ENCODE peak calls at places on chromosomes 12 and 14, in eight cellular contexts. One of them, this sample, is unnamed.

GRCh38 chr14:20760950-20761349 is 7.3 kb upstream of the EDDM3B start:
- DNase-seq in hepatocyte: no peak
- DNase-seq in keratinocyte: no peak
- DNase-seq in AG10803: no peak
- DNase-seq in vagina: no peak
- DNase-seq in choroid plexus epithelial cell: no peak
- DNase-seq in HL-60: no peak
- DNase-seq in GM13977: no peak
- DNase-seq in this sample: no peak

GRCh38 chr12:19220205-19220604 is 90.7 kb downstream of the PLEKHA5 start:
- DNase-seq in GM13977: no peak
- DNase-seq in HL-60: no peak
- DNase-seq in choroid plexus epithelial cell: peak
- DNase-seq in vagina: no peak
- DNase-seq in keratinocyte: peak
- DNase-seq in hepatocyte: no peak
- DNase-seq in AG10803: peak
- DNase-seq in this sample: no peak

GRCh38 chr12:96386794-96387193 is 13.4 kb downstream of the CDK17 start:
- DNase-seq in choroid plexus epithelial cell: no peak
- DNase-seq in keratinocyte: no peak
- DNase-seq in vagina: no peak
- DNase-seq in HL-60: peak
- DNase-seq in GM13977: no peak
- DNase-seq in hepatocyte: no peak
- DNase-seq in AG10803: no peak
- DNase-seq in this sample: no peak

GRCh38 chr14:39055786-39056474 is 47.1 kb downstream of the SEC23A start:
- DNase-seq in AG10803: no peak
- DNase-seq in hepatocyte: no peak
- DNase-seq in GM13977: no peak
- DNase-seq in vagina: no peak
- DNase-seq in HL-60: no peak
- DNase-seq in choroid plexus epithelial cell: no peak
- DNase-seq in keratinocyte: no peak
- DNase-seq in this sample: no peak

GRCh38 chr14:65369560-65369959 is 43.0 kb upstream of the FUT8 start:
- DNase-seq in AG10803: no peak
- DNase-seq in choroid plexus epithelial cell: no peak
- DNase-seq in keratinocyte: no peak
- DNase-seq in HL-60: no peak
- DNase-seq in GM13977: no peak
- DNase-seq in vagina: no peak
- DNase-seq in hepatocyte: no peak
- DNase-seq in this sample: no peak

GRCh38 chr12:46131729-46132128 is 137.1 kb downstream of the SLC38A1 start:
- DNase-seq in keratinocyte: no peak
- DNase-seq in hepatocyte: no peak
- DNase-seq in AG10803: peak
- DNase-seq in vagina: no peak
- DNase-seq in choroid plexus epithelial cell: no peak
- DNase-seq in HL-60: no peak
- DNase-seq in GM13977: no peak
- DNase-seq in this sample: no peak

GRCh38 chr12:101165319-101165718 is 44.7 kb downstream of the SLC5A8 start:
- DNase-seq in HL-60: no peak
- DNase-seq in GM13977: no peak
- DNase-seq in choroid plexus epithelial cell: no peak
- DNase-seq in hepatocyte: no peak
- DNase-seq in AG10803: no peak
- DNase-seq in vagina: no peak
- DNase-seq in keratinocyte: peak
- DNase-seq in this sample: no peak

GRCh38 chr12:122085571-122085970 is 7.0 kb downstream of the MLXIP start:
- DNase-seq in keratinocyte: no peak
- DNase-seq in vagina: no peak
- DNase-seq in AG10803: no peak
- DNase-seq in choroid plexus epithelial cell: no peak
- DNase-seq in HL-60: no peak
- DNase-seq in GM13977: no peak
- DNase-seq in hepatocyte: no peak
- DNase-seq in this sample: no peak

GRCh38 chr12:40152783-40153383 is 47.0 kb upstream of the SLC2A13 start:
- DNase-seq in GM13977: no peak
- DNase-seq in hepatocyte: peak
- DNase-seq in AG10803: peak
- DNase-seq in keratinocyte: no peak
- DNase-seq in choroid plexus epithelial cell: peak
- DNase-seq in vagina: no peak
- DNase-seq in HL-60: peak
- DNase-seq in this sample: peak

GRCh38 chr12:46386360-46386867 is 13.8 kb upstream of the SLC38A2 start:
- DNase-seq in choroid plexus epithelial cell: peak
- DNase-seq in GM13977: no peak
- DNase-seq in HL-60: no peak
- DNase-seq in keratinocyte: no peak
- DNase-seq in vagina: no peak
- DNase-seq in AG10803: peak
- DNase-seq in hepatocyte: no peak
- DNase-seq in this sample: peak

GRCh38 chr14:21072102-21072501 is 2.0 kb downstream of the ARHGEF40 start:
- DNase-seq in vagina: no peak
- DNase-seq in HL-60: peak
- DNase-seq in AG10803: peak
- DNase-seq in choroid plexus epithelial cell: peak
- DNase-seq in keratinocyte: no peak
- DNase-seq in hepatocyte: peak
- DNase-seq in GM13977: peak
- DNase-seq in this sample: peak

GRCh38 chr14:100711493-100711892 is 15.2 kb upstream of the DLK1 start:
- DNase-seq in hepatocyte: no peak
- DNase-seq in AG10803: no peak
- DNase-seq in HL-60: peak
- DNase-seq in GM13977: no peak
- DNase-seq in keratinocyte: no peak
- DNase-seq in vagina: no peak
- DNase-seq in choroid plexus epithelial cell: no peak
- DNase-seq in this sample: no peak

GRCh38 chr14:77589099-77589498 is 27.3 kb downstream of the SPTLC2 start:
- DNase-seq in choroid plexus epithelial cell: no peak
- DNase-seq in AG10803: no peak
- DNase-seq in HL-60: no peak
- DNase-seq in hepatocyte: no peak
- DNase-seq in vagina: no peak
- DNase-seq in GM13977: no peak
- DNase-seq in keratinocyte: no peak
- DNase-seq in this sample: no peak

GRCh38 chr14:36085861-36086260 is 90.7 kb downstream of the PTCSC3 start:
- DNase-seq in GM13977: no peak
- DNase-seq in HL-60: no peak
- DNase-seq in hepatocyte: no peak
- DNase-seq in vagina: no peak
- DNase-seq in keratinocyte: no peak
- DNase-seq in AG10803: no peak
- DNase-seq in choroid plexus epithelial cell: no peak
- DNase-seq in this sample: no peak

GRCh38 chr14:40417777-40418401 is 985.7 kb upstream of the FBXO33 start:
- DNase-seq in hepatocyte: peak
- DNase-seq in HL-60: peak
- DNase-seq in AG10803: no peak
- DNase-seq in choroid plexus epithelial cell: no peak
- DNase-seq in GM13977: peak
- DNase-seq in keratinocyte: no peak
- DNase-seq in vagina: no peak
- DNase-seq in this sample: no peak

GRCh38 chr12:131583085-131583712 is 127.7 kb upstream of the SFSWAP start:
- DNase-seq in AG10803: no peak
- DNase-seq in hepatocyte: no peak
- DNase-seq in vagina: no peak
- DNase-seq in choroid plexus epithelial cell: no peak
- DNase-seq in GM13977: no peak
- DNase-seq in keratinocyte: no peak
- DNase-seq in HL-60: no peak
- DNase-seq in this sample: no peak

GRCh38 chr12:77377116-77377515 is 311.7 kb upstream of the E2F7 start:
- DNase-seq in GM13977: no peak
- DNase-seq in keratinocyte: no peak
- DNase-seq in choroid plexus epithelial cell: peak
- DNase-seq in AG10803: peak
- DNase-seq in vagina: no peak
- DNase-seq in hepatocyte: no peak
- DNase-seq in HL-60: no peak
- DNase-seq in this sample: no peak

GRCh38 chr12:129622566-129622965 is 281.3 kb downstream of the TMEM132D start:
- DNase-seq in choroid plexus epithelial cell: no peak
- DNase-seq in HL-60: no peak
- DNase-seq in vagina: no peak
- DNase-seq in keratinocyte: no peak
- DNase-seq in AG10803: no peak
- DNase-seq in hepatocyte: no peak
- DNase-seq in GM13977: no peak
- DNase-seq in this sample: no peak

GRCh38 chr14:94936411-94936892 is 166.5 kb upstream of the GSC start:
- DNase-seq in hepatocyte: peak
- DNase-seq in keratinocyte: no peak
- DNase-seq in GM13977: no peak
- DNase-seq in AG10803: peak
- DNase-seq in choroid plexus epithelial cell: peak
- DNase-seq in HL-60: no peak
- DNase-seq in vagina: no peak
- DNase-seq in this sample: peak

GRCh38 chr14:63952933-63953437 is 100.2 kb downstream of the SYNE2 start:
- DNase-seq in vagina: no peak
- DNase-seq in keratinocyte: no peak
- DNase-seq in HL-60: no peak
- DNase-seq in AG10803: peak
- DNase-seq in hepatocyte: no peak
- DNase-seq in GM13977: no peak
- DNase-seq in choroid plexus epithelial cell: no peak
- DNase-seq in this sample: peak

GRCh38 chr12:53207042-53207441 is at the start of gene ITGB7:
- DNase-seq in vagina: no peak
- DNase-seq in GM13977: peak
- DNase-seq in AG10803: no peak
- DNase-seq in choroid plexus epithelial cell: no peak
- DNase-seq in keratinocyte: no peak
- DNase-seq in HL-60: peak
- DNase-seq in hepatocyte: no peak
- DNase-seq in this sample: no peak

GRCh38 chr14:65961004-65961403 is 525.2 kb upstream of the CCDC196 start:
- DNase-seq in GM13977: peak
- DNase-seq in hepatocyte: peak
- DNase-seq in HL-60: peak
- DNase-seq in choroid plexus epithelial cell: peak
- DNase-seq in vagina: no peak
- DNase-seq in keratinocyte: no peak
- DNase-seq in AG10803: peak
- DNase-seq in this sample: no peak

GRCh38 chr14:56487090-56487667 is 92.4 kb upstream of the TMEM260 start:
- DNase-seq in choroid plexus epithelial cell: peak
- DNase-seq in HL-60: no peak
- DNase-seq in GM13977: no peak
- DNase-seq in AG10803: peak
- DNase-seq in keratinocyte: no peak
- DNase-seq in vagina: no peak
- DNase-seq in hepatocyte: peak
- DNase-seq in this sample: peak

GRCh38 chr12:20696181-20696580 is 1.0 kb downstream of the SLCO1C1 start:
- DNase-seq in AG10803: no peak
- DNase-seq in choroid plexus epithelial cell: peak
- DNase-seq in hepatocyte: no peak
- DNase-seq in vagina: no peak
- DNase-seq in HL-60: no peak
- DNase-seq in keratinocyte: no peak
- DNase-seq in GM13977: no peak
- DNase-seq in this sample: no peak

GRCh38 chr12:111443586-111443985 is 37.9 kb downstream of the SH2B3 start:
- DNase-seq in choroid plexus epithelial cell: peak
- DNase-seq in vagina: no peak
- DNase-seq in AG10803: peak
- DNase-seq in hepatocyte: no peak
- DNase-seq in GM13977: no peak
- DNase-seq in HL-60: peak
- DNase-seq in keratinocyte: no peak
- DNase-seq in this sample: no peak

GRCh38 chr12:6310771-6311610 is 509 bp downstream of the PLEKHG6 start:
- DNase-seq in HL-60: no peak
- DNase-seq in GM13977: no peak
- DNase-seq in keratinocyte: no peak
- DNase-seq in AG10803: no peak
- DNase-seq in vagina: no peak
- DNase-seq in hepatocyte: peak
- DNase-seq in choroid plexus epithelial cell: no peak
- DNase-seq in this sample: no peak
- TF ChIP-seq CTCF in HL-60: no peak
- TF ChIP-seq CTCF in GM13977: no peak
- TF ChIP-seq CTCF in keratinocyte: no peak
- TF ChIP-seq CTCF in AG10803: no peak
- TF ChIP-seq CTCF in vagina: no peak
- TF ChIP-seq CTCF in hepatocyte: no peak
- TF ChIP-seq CTCF in choroid plexus epithelial cell: no peak
- TF ChIP-seq CTCF in this sample: no peak

DNA sequence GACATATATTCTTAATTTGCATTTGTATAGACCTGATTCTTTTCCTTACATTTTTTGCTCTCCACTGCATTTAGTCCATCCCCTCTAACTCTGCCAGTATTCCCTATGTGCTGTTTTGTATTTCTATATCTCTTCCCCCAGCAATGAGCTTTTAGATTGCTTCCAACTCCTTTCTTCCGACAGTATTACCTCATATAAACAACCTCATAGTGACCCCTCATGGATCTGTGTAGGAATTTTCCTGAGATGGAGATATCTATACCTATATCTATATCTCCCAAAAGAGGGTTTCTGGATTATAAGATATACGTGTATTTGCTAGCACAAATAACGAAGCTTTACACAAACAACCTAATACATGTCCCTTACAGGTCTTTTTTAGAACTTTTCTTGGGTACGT is 161.9 kb downstream of the CRADD start:
- DNase-seq in AG10803: no peak
- DNase-seq in GM13977: no peak
- DNase-seq in hepatocyte: no peak
- DNase-seq in keratinocyte: no peak
- DNase-seq in vagina: no peak
- DNase-seq in HL-60: no peak
- DNase-seq in choroid plexus epithelial cell: no peak
- DNase-seq in this sample: no peak
- TF ChIP-seq CTCF in AG10803: no peak
- TF ChIP-seq CTCF in GM13977: no peak
- TF ChIP-seq CTCF in hepatocyte: no peak
- TF ChIP-seq CTCF in keratinocyte: no peak
- TF ChIP-seq CTCF in vagina: no peak
- TF ChIP-seq CTCF in HL-60: no peak
- TF ChIP-seq CTCF in choroid plexus epithelial cell: no peak
- TF ChIP-seq CTCF in this sample: no peak

GRCh38 chr12:6689000-6689882 is at the start of gene ZNF384:
- DNase-seq in vagina: peak
- DNase-seq in hepatocyte: peak
- DNase-seq in AG10803: peak
- DNase-seq in HL-60: peak
- DNase-seq in choroid plexus epithelial cell: peak
- DNase-seq in GM13977: peak
- DNase-seq in keratinocyte: peak
- DNase-seq in this sample: peak
- TF ChIP-seq CTCF in vagina: no peak
- TF ChIP-seq CTCF in hepatocyte: no peak
- TF ChIP-seq CTCF in AG10803: peak
- TF ChIP-seq CTCF in HL-60: no peak
- TF ChIP-seq CTCF in choroid plexus epithelial cell: peak
- TF ChIP-seq CTCF in GM13977: no peak
- TF ChIP-seq CTCF in keratinocyte: no peak
- TF ChIP-seq CTCF in this sample: peak

GRCh38 chr12:9925746-9926393 is 6.3 kb downstream of the CLEC2A start:
- DNase-seq in HL-60: peak
- DNase-seq in AG10803: peak
- DNase-seq in hepatocyte: peak
- DNase-seq in GM13977: no peak
- DNase-seq in vagina: no peak
- DNase-seq in choroid plexus epithelial cell: peak
- DNase-seq in keratinocyte: no peak
- DNase-seq in this sample: no peak
- TF ChIP-seq CTCF in HL-60: peak
- TF ChIP-seq CTCF in AG10803: peak
- TF ChIP-seq CTCF in hepatocyte: peak
- TF ChIP-seq CTCF in GM13977: peak
- TF ChIP-seq CTCF in vagina: peak
- TF ChIP-seq CTCF in choroid plexus epithelial cell: peak
- TF ChIP-seq CTCF in keratinocyte: peak
- TF ChIP-seq CTCF in this sample: peak